ENCODE peak calls at places on chromosomes 11 and 22, in seven cellular contexts. One of them, this sample, is unnamed.

GRCh38 chr11:122100222-122101080 is 15.6 kb downstream of the BLID start:
- DNase-seq in activated T-cell treated with anti-CD3 and anti-CD28 coated beads for 1 hour: no peak
- DNase-seq in Peyer's patch: no peak
- DNase-seq in amygdala: no peak
- DNase-seq in endothelial cell: peak
- DNase-seq in NCI-H146: no peak
- DNase-seq in caudate nucleus: peak
- DNase-seq in this sample: peak

GRCh38 chr11:67631427-67631826 is 1.7 kb upstream of the NUDT8 start:
- DNase-seq in activated T-cell treated with anti-CD3 and anti-CD28 coated beads for 1 hour: no peak
- DNase-seq in Peyer's patch: no peak
- DNase-seq in amygdala: no peak
- DNase-seq in endothelial cell: no peak
- DNase-seq in NCI-H146: no peak
- DNase-seq in caudate nucleus: no peak
- DNase-seq in this sample: no peak

GRCh38 chr22:39332441-39333064 is 13.1 kb upstream of the RPL3 start:
- DNase-seq in activated T-cell treated with anti-CD3 and anti-CD28 coated beads for 1 hour: no peak
- DNase-seq in Peyer's patch: no peak
- DNase-seq in amygdala: no peak
- DNase-seq in endothelial cell: no peak
- DNase-seq in NCI-H146: no peak
- DNase-seq in caudate nucleus: no peak
- DNase-seq in this sample: no peak

GRCh38 chr11:33910261-33910959 is 18.5 kb upstream of the LMO2 start:
- DNase-seq in activated T-cell treated with anti-CD3 and anti-CD28 coated beads for 1 hour: no peak
- DNase-seq in Peyer's patch: no peak
- DNase-seq in amygdala: no peak
- DNase-seq in endothelial cell: no peak
- DNase-seq in NCI-H146: no peak
- DNase-seq in caudate nucleus: no peak
- DNase-seq in this sample: no peak

GRCh38 chr22:41915035-41915782 is at the start of gene SHISA8:
- DNase-seq in activated T-cell treated with anti-CD3 and anti-CD28 coated beads for 1 hour: peak
- DNase-seq in Peyer's patch: peak
- DNase-seq in amygdala: no peak
- DNase-seq in endothelial cell: peak
- DNase-seq in NCI-H146: peak
- DNase-seq in caudate nucleus: no peak
- DNase-seq in this sample: no peak

GRCh38 chr22:48563118-48563965 is 1264.3 kb downstream of the BRD1 start:
- DNase-seq in activated T-cell treated with anti-CD3 and anti-CD28 coated beads for 1 hour: no peak
- DNase-seq in Peyer's patch: no peak
- DNase-seq in amygdala: no peak
- DNase-seq in endothelial cell: no peak
- DNase-seq in NCI-H146: no peak
- DNase-seq in caudate nucleus: no peak
- DNase-seq in this sample: no peak

GRCh38 chr22:37203354-37204044 is 8.8 kb downstream of the SSTR3 start:
- DNase-seq in activated T-cell treated with anti-CD3 and anti-CD28 coated beads for 1 hour: no peak
- DNase-seq in Peyer's patch: no peak
- DNase-seq in amygdala: no peak
- DNase-seq in endothelial cell: no peak
- DNase-seq in NCI-H146: no peak
- DNase-seq in caudate nucleus: no peak
- DNase-seq in this sample: no peak

GRCh38 chr11:66727282-66727882 is 1.6 kb downstream of the SPTBN2 start:
- DNase-seq in activated T-cell treated with anti-CD3 and anti-CD28 coated beads for 1 hour: no peak
- DNase-seq in Peyer's patch: no peak
- DNase-seq in amygdala: no peak
- DNase-seq in endothelial cell: no peak
- DNase-seq in NCI-H146: peak
- DNase-seq in caudate nucleus: no peak
- DNase-seq in this sample: peak

GRCh38 chr22:18078329-18079041 is 695 bp downstream of the PEX26 start:
- DNase-seq in activated T-cell treated with anti-CD3 and anti-CD28 coated beads for 1 hour: no peak
- DNase-seq in Peyer's patch: peak
- DNase-seq in amygdala: no peak
- DNase-seq in endothelial cell: peak
- DNase-seq in NCI-H146: peak
- DNase-seq in caudate nucleus: no peak
- DNase-seq in this sample: no peak